ENCODE peak calls at places on chromosome 5, in four cellular contexts. One of them, this sample, is unnamed.

GRCh38 chr5:186091-187041 is 4.9 kb upstream of the LRRC14B start:
- DNase-seq in stimulated activated CD8-positive, alpha-beta memory T cell treated with anti-CD3 and anti-CD28 coated beads, Interleukin-12 subunit alpha, Interleukin-12 subunit beta, amount 100 ng/mL, for 4 hours: no peak
- DNase-seq in uterus: no peak
- DNase-seq in activated T-cell treated with anti-CD3 and anti-CD28 coated beads for 1 hour: no peak
- DNase-seq in this sample: no peak

GRCh38 chr5:75055727-75056144 is 3.4 kb upstream of the GCNT4 start:
- DNase-seq in stimulated activated CD8-positive, alpha-beta memory T cell treated with anti-CD3 and anti-CD28 coated beads, Interleukin-12 subunit alpha, Interleukin-12 subunit beta, amount 100 ng/mL, for 4 hours: no peak
- DNase-seq in uterus: no peak
- DNase-seq in activated T-cell treated with anti-CD3 and anti-CD28 coated beads for 1 hour: no peak
- DNase-seq in this sample: no peak

GRCh38 chr5:141733198-141733597 is 51.2 kb upstream of the ARAP3 start:
- DNase-seq in stimulated activated CD8-positive, alpha-beta memory T cell treated with anti-CD3 and anti-CD28 coated beads, Interleukin-12 subunit alpha, Interleukin-12 subunit beta, amount 100 ng/mL, for 4 hours: no peak
- DNase-seq in uterus: no peak
- DNase-seq in activated T-cell treated with anti-CD3 and anti-CD28 coated beads for 1 hour: no peak
- DNase-seq in this sample: no peak

GRCh38 chr5:528625-529511 is 4.6 kb upstream of the SLC9A3 start:
- DNase-seq in stimulated activated CD8-positive, alpha-beta memory T cell treated with anti-CD3 and anti-CD28 coated beads, Interleukin-12 subunit alpha, Interleukin-12 subunit beta, amount 100 ng/mL, for 4 hours: no peak
- DNase-seq in uterus: no peak
- DNase-seq in activated T-cell treated with anti-CD3 and anti-CD28 coated beads for 1 hour: no peak
- DNase-seq in this sample: no peak

GRCh38 chr5:173294673-173295320 is 33.4 kb downstream of the STC2 start:
- DNase-seq in stimulated activated CD8-positive, alpha-beta memory T cell treated with anti-CD3 and anti-CD28 coated beads, Interleukin-12 subunit alpha, Interleukin-12 subunit beta, amount 100 ng/mL, for 4 hours: no peak
- DNase-seq in uterus: no peak
- DNase-seq in activated T-cell treated with anti-CD3 and anti-CD28 coated beads for 1 hour: no peak
- DNase-seq in this sample: peak

GRCh38 chr5:149576021-149576420 is 5.3 kb upstream of the ARHGEF37 start:
- DNase-seq in stimulated activated CD8-positive, alpha-beta memory T cell treated with anti-CD3 and anti-CD28 coated beads, Interleukin-12 subunit alpha, Interleukin-12 subunit beta, amount 100 ng/mL, for 4 hours: no peak
- DNase-seq in uterus: no peak
- DNase-seq in activated T-cell treated with anti-CD3 and anti-CD28 coated beads for 1 hour: no peak
- DNase-seq in this sample: peak

GRCh38 chr5:79990598-79991507 is at the start of gene MTX3:
- DNase-seq in stimulated activated CD8-positive, alpha-beta memory T cell treated with anti-CD3 and anti-CD28 coated beads, Interleukin-12 subunit alpha, Interleukin-12 subunit beta, amount 100 ng/mL, for 4 hours: peak
- DNase-seq in uterus: peak
- DNase-seq in activated T-cell treated with anti-CD3 and anti-CD28 coated beads for 1 hour: peak
- DNase-seq in this sample: peak

GRCh38 chr5:132681476-132681831 is 7.7 kb downstream of the IL4 start:
- DNase-seq in stimulated activated CD8-positive, alpha-beta memory T cell treated with anti-CD3 and anti-CD28 coated beads, Interleukin-12 subunit alpha, Interleukin-12 subunit beta, amount 100 ng/mL, for 4 hours: no peak
- DNase-seq in uterus: no peak
- DNase-seq in activated T-cell treated with anti-CD3 and anti-CD28 coated beads for 1 hour: no peak
- DNase-seq in this sample: no peak